ENCODE peak calls at places on chromosomes 6 and 20, in nine cellular contexts. A, R, M, P, Y, G, J, U and L are unnamed samples.

GRCh38 chr6:20837189-20837588 is 302.9 kb downstream of the CDKAL1 start:
- DNase-seq in U (no peak), R (no peak), M (no peak), Y (no peak), A (no peak), G (no peak), J (no peak), P (no peak), L (no peak)

GRCh38 chr6:28589234-28589951 is 63.7 kb downstream of the GPX5 start:
- DNase-seq in P (peak), A (peak), U (peak), M (no peak), J (no peak), R (peak), Y (peak), G (peak), L (peak)

GRCh38 chr6:35311390-35312075 is 13.9 kb downstream of the DEF6 start:
- DNase-seq in J (peak), U (no peak), G (peak), M (peak), R (no peak), Y (peak), A (no peak), P (no peak), L (no peak)

GRCh38 chr20:10369723-10370090 is 64.3 kb downstream of the MKKS start:
- DNase-seq in A (no peak), G (no peak), P (peak), J (no peak), U (no peak), R (no peak), Y (no peak), M (no peak), L (no peak)

GRCh38 chr20:35644806-35645205 is 19.9 kb downstream of the CPNE1 start:
- DNase-seq in U (no peak), P (no peak), M (no peak), R (no peak), Y (no peak), G (no peak), J (no peak), A (no peak), L (no peak)

GRCh38 chr6:36701401-36701991 is 3.9 kb downstream of the RAB44 start:
- DNase-seq in P (no peak), M (no peak), A (no peak), Y (no peak), J (no peak), R (no peak), U (no peak), G (no peak), L (no peak)

GRCh38 chr6:17042422-17043147 is 59.3 kb upstream of the STMND1 start:
- DNase-seq in G (no peak), R (peak), U (peak), Y (no peak), A (peak), M (no peak), J (no peak), P (peak), L (no peak)

GRCh38 chr20:4071177-4071723 is 55.9 kb upstream of the RNF24 start:
- DNase-seq in A (no peak), R (no peak), M (no peak), J (no peak), Y (no peak), G (no peak), U (no peak), P (no peak), L (no peak)

GRCh38 chr20:5559937-5560336 is 190.3 kb upstream of the SHLD1 start:
- DNase-seq in U (no peak), A (no peak), M (no peak), P (no peak), J (no peak), G (no peak), R (no peak), Y (no peak), L (no peak)

GRCh38 chr6:130457605-130458004 is 91.8 kb downstream of the TMEM200A start:
- DNase-seq in U (peak), P (no peak), M (no peak), A (no peak), R (no peak), Y (no peak), G (no peak), J (no peak), L (no peak)

GRCh38 chr6:135323979-135324378 is 142.9 kb downstream of the MYB start:
- DNase-seq in A (no peak), J (no peak), M (no peak), G (no peak), Y (no peak), R (no peak), U (no peak), P (no peak), L (no peak)

GRCh38 chr6:157753291-157753690 is 69.8 kb upstream of the SNX9 start:
- DNase-seq in Y (no peak), M (no peak), A (no peak), P (no peak), G (no peak), R (no peak), J (no peak), U (no peak), L (no peak)

GRCh38 chr6:118506071-118506638 is 41.9 kb upstream of the PLN start:
- DNase-seq in M (no peak), U (no peak), G (no peak), A (no peak), Y (no peak), P (no peak), J (no peak), R (no peak), L (no peak)

GRCh38 chr6:169070506-169071176 is 183.0 kb downstream of the THBS2 start:
- DNase-seq in A (no peak), G (no peak), Y (no peak), U (peak), P (peak), J (no peak), R (peak), M (no peak), L (no peak)